ENCODE peak calls at places on chromosomes 6 and 20, in four cellular contexts. Z, N, J and T are unnamed samples. For H3K4me1, the result is how much of the 10 kb centered on the place peaks cover.

GRCh38 chr6:164455835-164456234 is 853.6 kb downstream of the C6orf118 start:
- DNase-seq in J (no peak), N (no peak), Z (peak), T (peak)

GRCh38 chr20:57713951-57714350 is 4.1 kb upstream of the PMEPA1 start:
- DNase-seq in N (no peak), J (no peak), Z (no peak), T (no peak)

GRCh38 chr6:126614642-126615504 is 275.0 kb downstream of the CENPW start:
- DNase-seq in J (no peak), Z (peak), N (no peak), T (peak)

GRCh38 chr6:169590376-169590939 is 111.4 kb downstream of the WDR27 start:
- DNase-seq in Z (no peak), J (no peak), N (no peak), T (no peak)

GRCh38 chr6:11428895-11429294 is 108.7 kb upstream of the TMEM170B start:
- DNase-seq in Z (no peak), N (no peak), J (peak), T (peak)

GRCh38 chr6:130178692-130179091 is 44.1 kb downstream of the SAMD3 start:
- DNase-seq in Z (no peak), J (peak), N (no peak), T (peak)

GRCh38 chr6:157150076-157150475 is 173.2 kb downstream of the TMEM242 start:
- DNase-seq in Z (no peak), J (peak), N (no peak), T (no peak)

GRCh38 chr6:11253594-11253993 is 21.1 kb upstream of the NEDD9 start:
- DNase-seq in N (no peak), Z (no peak), J (no peak), T (no peak)

GRCh38 chr20:11537032-11537431 is 380.7 kb upstream of the BTBD3 start:
- DNase-seq in Z (no peak), N (no peak), J (no peak), T (no peak)

GRCh38 chr20:57384486-57384885 is 6.7 kb upstream of the RBM38 start:
- DNase-seq in J (no peak), N (no peak), Z (no peak), T (no peak)

GRCh38 chr6:153162646-153163045 is 31.6 kb upstream of the RGS17 start:
- DNase-seq in Z (no peak), N (no peak), J (peak), T (no peak)

GRCh38 chr20:54176610-54177009 is 2.8 kb upstream of the CYP24A1 start:
- DNase-seq in N (no peak), Z (no peak), J (no peak), T (peak)

GRCh38 chr20:33079267-33079666 is at the start of gene BPIFB4:
- DNase-seq in J (no peak), N (no peak), Z (no peak), T (no peak)

GRCh38 chr20:4896971-4897497 is 104.3 kb downstream of the SLC23A2 start:
- DNase-seq in N (no peak), Z (peak), J (no peak), T (peak)

GRCh38 chr20:43746344-43747137 is 19.7 kb upstream of the GTSF1L start:
- DNase-seq in Z (no peak), N (no peak), J (no peak), T (peak)

GRCh38 chr6:16754864-16755263 is 6.4 kb downstream of the ATXN1 start:
- DNase-seq in N (no peak), Z (no peak), J (no peak), T (no peak)

GRCh38 chr20:37267684-37268313 is 6.2 kb upstream of the GHRH start:
- DNase-seq in N (no peak), Z (peak), J (no peak), T (no peak)

GRCh38 chr6:38322123-38322522 is 317.6 kb downstream of the BTBD9 start:
- DNase-seq in J (no peak), Z (no peak), N (no peak), T (no peak)

GRCh38 chr6:12233693-12234551 is 56.2 kb upstream of the EDN1 start:
- DNase-seq in Z (peak), J (peak), N (peak), T (peak)

GRCh38 chr6:55469829-55470438 is 109.1 kb downstream of the HMGCLL1 start:
- DNase-seq in Z (no peak), J (no peak), N (no peak), T (no peak)

GRCh38 chr6:3884007-3884745 is 35.0 kb downstream of the FAM50B start:
- DNase-seq in N (no peak), J (peak), Z (no peak), T (peak)

GRCh38 chr6:114315841-114316595 is 26.8 kb downstream of the HS3ST5 start:
- DNase-seq in J (no peak), Z (no peak), N (no peak), T (no peak)

GRCh38 chr6:37482356-37483292 is 17.1 kb downstream of the CCDC167 start:
- DNase-seq in Z (peak), J (no peak), N (no peak), T (no peak)

GRCh38 chr6:14889698-14890593 is 355.9 kb upstream of the JARID2 start:
- DNase-seq in N (no peak), Z (no peak), J (peak), T (no peak)

GRCh38 chr20:39897058-39897457 is 792.0 kb downstream of the MAFB start:
- DNase-seq in Z (no peak), N (no peak), J (peak), T (no peak)

GRCh38 chr6:109580519-109580918 is 97.5 kb upstream of the ZBTB24 start:
- DNase-seq in J (peak), N (no peak), Z (peak), T (peak)

GRCh38 chr6:75296811-75297779 is 12.5 kb upstream of the TMEM30A start:
- DNase-seq in J (peak), N (peak), Z (no peak), T (peak)

GRCh38 chr6:122894791-122895190 is 101.2 kb upstream of the CLVS2 start:
- DNase-seq in Z (no peak), N (no peak), J (no peak), T (no peak)

GRCh38 chr6:89826029-89826528 is 3.6 kb upstream of the CASP8AP2 start:
- DNase-seq in Z (no peak), J (peak), N (no peak), T (peak)

GRCh38 chr6:89829591-89830384 is at the start of gene CASP8AP2:
- DNase-seq in N (peak), Z (peak), J (peak), T (peak)

GRCh38 chr6:89830385-89830809 is 717 bp downstream of the CASP8AP2 start:
- DNase-seq in J (no peak), Z (no peak), N (no peak), T (peak)

GRCh38 chr6:89828988-89829590 is 591 bp upstream of the CASP8AP2 start:
- DNase-seq in N (no peak), J (no peak), Z (no peak), T (no peak)
- H2BK120ac ChIP-seq in N (no peak), J (peak), Z (no peak), T (no peak)

DNA sequence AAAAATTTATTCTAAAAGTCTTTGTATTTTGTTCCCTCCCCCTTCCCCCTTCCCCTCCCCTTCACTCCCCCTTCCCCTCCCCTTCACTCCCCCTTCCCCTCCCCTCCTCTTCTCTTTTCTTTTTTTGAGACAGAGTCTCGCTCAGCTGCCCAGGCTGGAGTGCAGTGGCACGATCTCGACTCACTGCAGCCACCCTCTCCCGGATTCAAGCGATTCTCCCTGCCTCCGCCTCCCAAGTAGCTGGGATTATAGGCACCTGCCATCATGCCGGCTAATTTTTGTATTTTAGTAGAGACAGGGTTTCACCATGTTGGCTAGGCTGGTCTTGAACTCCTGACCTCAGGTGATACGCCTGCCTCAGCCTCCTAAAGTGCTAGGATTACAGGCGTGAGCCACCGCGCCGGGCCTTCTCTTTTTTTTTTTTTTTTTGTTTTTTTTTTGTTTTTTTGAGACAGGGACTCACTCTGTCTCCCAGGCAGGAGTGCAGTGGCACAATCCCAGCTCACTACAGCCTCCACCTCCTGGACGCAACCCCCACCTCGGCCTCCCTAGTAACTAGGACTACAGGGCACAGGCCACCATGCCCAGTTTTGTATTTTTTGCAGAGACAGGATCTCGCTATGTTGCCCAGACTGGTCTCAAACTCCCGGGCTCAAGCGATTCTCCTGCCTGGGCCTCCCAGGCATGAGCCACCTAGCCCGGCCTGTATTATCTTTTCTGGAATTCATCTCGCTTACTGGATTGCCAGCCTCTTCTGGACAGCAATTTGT is 1.1 kb upstream of the AFG1L start:
- DNase-seq in J (no peak), Z (no peak), N (no peak), T (peak)
- H3K9ac ChIP-seq in J (peak), Z (peak), N (no peak), T (peak)

GRCh38 chr6:44056392-44057237 is 70.6 kb downstream of the MRPL14 start:
- DNase-seq in N (no peak), Z (no peak), J (no peak), T (no peak)
- H3K4me1 ChIP-seq in N (under half), Z (under half), J (half or more), T (under half)

DNA sequence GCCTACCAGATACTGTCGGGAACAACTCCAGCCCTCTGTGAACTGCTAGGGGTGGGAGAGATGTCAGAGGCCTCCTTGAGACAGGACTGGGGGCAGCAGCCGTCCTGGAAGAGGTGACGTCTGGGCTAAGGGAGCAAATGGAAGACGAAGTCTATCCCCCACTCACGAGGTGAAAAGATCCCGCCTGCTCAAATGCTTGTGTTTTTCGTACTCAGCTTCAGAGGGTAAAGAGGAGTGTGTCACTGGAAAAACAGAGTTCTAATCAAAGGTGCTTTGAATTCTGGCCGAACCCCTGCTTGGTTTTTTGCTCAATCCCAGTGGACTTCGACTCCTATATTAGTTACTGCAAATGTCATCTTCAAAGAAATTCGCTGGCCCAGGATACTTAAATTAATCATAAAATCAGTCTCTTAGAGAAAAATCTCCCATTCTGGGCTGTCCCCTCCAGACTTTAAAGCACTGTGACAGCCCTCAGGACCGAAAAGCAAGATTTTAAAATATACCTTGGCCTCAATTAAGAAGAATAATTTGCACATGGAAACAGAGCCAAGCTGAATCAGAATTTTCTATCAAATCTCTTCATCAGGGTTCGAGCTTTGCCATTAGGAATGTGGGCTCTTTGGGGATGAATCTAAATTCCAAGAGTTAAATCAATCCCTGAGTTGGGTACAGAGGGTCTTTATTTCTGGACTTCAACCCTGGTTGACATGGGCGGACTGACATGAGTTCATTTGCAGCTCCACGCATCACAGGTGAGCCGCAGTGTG is 61.8 kb upstream of the AFDN start:
- DNase-seq in N (no peak), J (no peak), Z (no peak), T (no peak)
- H2BK120ac ChIP-seq in N (no peak), J (no peak), Z (no peak), T (no peak)

DNA sequence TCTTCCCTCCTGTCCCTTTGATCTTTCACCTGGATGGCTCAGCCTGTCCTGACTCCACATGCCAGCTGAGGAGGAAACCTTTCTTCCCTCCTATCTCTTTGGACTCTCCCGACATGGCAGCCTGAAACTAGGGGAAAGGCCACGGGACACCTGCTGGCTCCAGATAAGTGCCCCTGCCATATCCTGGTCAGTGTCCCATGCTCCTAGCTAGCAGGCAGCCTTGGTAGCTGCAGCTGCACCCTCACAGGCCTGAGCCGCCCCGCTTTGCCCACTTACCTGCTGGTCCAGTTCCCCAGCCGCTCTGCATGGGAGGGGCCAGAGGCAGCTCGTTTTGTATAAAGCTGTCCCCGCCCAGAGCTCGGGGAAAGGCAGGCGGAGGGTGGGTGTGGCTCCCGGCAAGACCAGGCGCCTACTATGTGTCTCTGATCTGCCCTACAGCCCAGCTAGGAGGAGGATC is 7.4 kb upstream of the SLC52A3 start:
- DNase-seq in N (no peak), J (no peak), Z (peak), T (peak)
- H3K9ac ChIP-seq in N (no peak), J (no peak), Z (no peak), T (no peak)

GRCh38 chr6:7216941-7217621 is 95.9 kb downstream of the SSR1 start:
- DNase-seq in J (no peak), Z (no peak), N (peak), T (peak)
- H3K4me1 ChIP-seq in J (under half), Z (under half), N (under half), T (under half)